ENCODE peak calls at places on chromosome 3, in four cellular contexts. K is GM12878, Z is K562, T is HepG2. W is an unnamed sample.

GRCh38 chr3:122533931-122534334 is 19.2 kb upstream of the KPNA1 start:
- DNase-seq in K (peak), T (no peak), Z (peak), W (no peak)

GRCh38 chr3:106823706-106824105 is 553.5 kb upstream of the CCDC54 start:
- DNase-seq in K (no peak), T (no peak), Z (no peak), W (no peak)

GRCh38 chr3:197363553-197364409 is 65.4 kb upstream of the DLG1 start:
- DNase-seq in T (peak), Z (no peak), K (no peak), W (no peak)

GRCh38 chr3:127074900-127075360 is 92.0 kb downstream of the PLXNA1 start:
- DNase-seq in T (no peak), Z (no peak), K (peak), W (peak)

GRCh38 chr3:131795382-131796085 is 239.3 kb downstream of the CPNE4 start:
- DNase-seq in T (no peak), K (no peak), Z (peak), W (no peak)

GRCh38 chr3:21330293-21330692 is 420.7 kb downstream of the ZNF385D start:
- DNase-seq in T (no peak), Z (no peak), K (peak), W (no peak)

GRCh38 chr3:98223907-98224672 is 40.0 kb upstream of the OR5H6 start:
- DNase-seq in T (no peak), Z (no peak), K (no peak), W (no peak)

GRCh38 chr3:147418352-147418751 is 9.2 kb downstream of the ZIC1 start:
- DNase-seq in T (no peak), K (no peak), Z (no peak), W (no peak)

GRCh38 chr3:119681279-119681678 is 4.1 kb upstream of the COX17 start:
- DNase-seq in K (no peak), Z (peak), T (peak), W (no peak)

GRCh38 chr3:15860014-15860934 is 62.5 kb upstream of the ANKRD28 start:
- DNase-seq in T (peak), K (no peak), Z (peak), W (peak)

DNA sequence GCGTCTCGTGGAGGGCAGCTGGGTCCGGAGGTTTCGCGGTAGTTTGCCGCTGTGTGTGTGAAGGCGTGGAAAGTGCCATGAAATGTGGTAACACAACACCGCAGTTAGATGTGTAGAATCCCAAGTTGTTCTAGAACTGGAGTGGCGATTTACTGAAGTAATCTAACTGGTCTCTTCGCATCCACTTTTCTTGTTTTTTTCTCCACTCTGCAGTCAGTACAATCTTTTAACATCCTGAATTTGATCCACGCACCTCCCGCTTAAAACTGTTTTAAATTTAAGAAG is 479 bp downstream of the GTF2E1 start:
- DNase-seq in K (no peak), T (no peak), Z (no peak), W (no peak)
- TF ChIP-seq ETV6 in K (no peak), T (no peak), Z (no peak), W (no peak)

GRCh38 chr3:42228796-42229195 is 37.2 kb downstream of the CCK start:
- DNase-seq in K (no peak), Z (peak), T (peak), W (no peak)
- TF ChIP-seq ETV6 in K (no peak), Z (no peak), T (no peak), W (no peak)

GRCh38 chr3:47491186-47491585 is 15.4 kb upstream of the SCAP start:
- DNase-seq in Z (no peak), T (no peak), K (no peak), W (no peak)
- TF ChIP-seq ETV6 in Z (no peak), T (no peak), K (no peak), W (no peak)

GRCh38 chr3:183619020-183619419 is 16.4 kb upstream of the KLHL24 start:
- DNase-seq in K (no peak), Z (no peak), T (no peak), W (no peak)

GRCh38 chr3:183618542-183618941 is 16.9 kb upstream of the KLHL24 start:
- DNase-seq in K (no peak), Z (no peak), T (no peak), W (no peak)

GRCh38 chr3:183619624-183620274 is 15.7 kb upstream of the KLHL24 start:
- DNase-seq in Z (peak), K (no peak), T (no peak), W (no peak)
- TF ChIP-seq ETV6 in Z (no peak), K (no peak), T (no peak), W (no peak)

GRCh38 chr3:17742092-17742836 is at the start of gene TBC1D5:
- DNase-seq in K (peak), T (peak), Z (peak), W (peak)

GRCh38 chr3:17738921-17739320 is 3.5 kb downstream of the TBC1D5 start:
- DNase-seq in K (no peak), T (no peak), Z (no peak), W (no peak)

GRCh38 chr3:17742837-17743659 is 617 bp upstream of the TBC1D5 start:
- DNase-seq in Z (peak), K (no peak), T (no peak), W (no peak)

GRCh38 chr3:17741621-17742091 is 775 bp downstream of the TBC1D5 start:
- DNase-seq in K (no peak), T (peak), Z (peak), W (no peak)

GRCh38 chr3:17740703-17741102 is 1.7 kb downstream of the TBC1D5 start:
- DNase-seq in Z (peak), K (no peak), T (peak), W (no peak)
- TF ChIP-seq ETV6 in Z (no peak), K (no peak), T (no peak), W (no peak)

DNA sequence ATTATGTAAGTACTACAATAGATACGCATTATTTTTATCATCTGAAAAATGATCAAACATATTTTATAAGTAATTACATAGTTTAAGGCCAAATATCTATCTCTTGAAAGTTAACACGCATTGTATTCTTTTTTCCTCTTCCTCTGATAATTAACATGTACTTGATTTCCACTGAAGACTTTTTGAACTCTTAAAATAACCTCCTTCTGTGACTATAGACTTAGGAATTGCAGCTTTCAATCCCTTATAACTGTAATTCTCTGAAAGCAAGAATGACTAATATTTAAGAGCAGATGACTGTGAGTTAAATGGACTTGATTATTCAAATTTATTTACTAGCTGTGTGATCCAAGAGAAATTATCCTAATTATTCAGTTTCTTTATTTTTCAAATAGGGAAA is 730.6 kb upstream of the NECTIN3 start:
- DNase-seq in Z (no peak), T (no peak), K (no peak), W (no peak)
- TF ChIP-seq ETV6 in Z (no peak), T (no peak), K (no peak), W (no peak)